ENCODE peak calls at places on chromosomes 12 and 14, in four cellular contexts. W, Q, N and J are unnamed samples.

GRCh38 chr12:54294914-54295566 is 5.8 kb downstream of the NFE2 start:
- DNase-seq in N (no peak), W (no peak), Q (no peak), J (no peak)

GRCh38 chr12:49349266-49349665 is 2.6 kb downstream of the DNAJC22 start:
- DNase-seq in N (no peak), W (no peak), Q (no peak), J (no peak)

GRCh38 chr12:130198663-130199060 is 36.4 kb downstream of the FZD10 start:
- DNase-seq in Q (no peak), W (no peak), N (no peak), J (no peak)

GRCh38 chr12:22321620-22322019 is 12.9 kb downstream of the ST8SIA1 start:
- DNase-seq in N (no peak), W (no peak), Q (no peak), J (no peak)

GRCh38 chr14:55104051-55104954 is 24.7 kb upstream of the LGALS3 start:
- DNase-seq in N (peak; percentile 18), W (no peak), Q (no peak), J (no peak)

GRCh38 chr12:123034865-123035264 is 54.4 kb downstream of the ARL6IP4 start:
- DNase-seq in N (peak; percentile 27), Q (no peak), W (no peak), J (no peak)

GRCh38 chr12:19273482-19274330 is 144.2 kb downstream of the PLEKHA5 start:
- DNase-seq in W (no peak), Q (peak; percentile 82), N (peak; percentile 21), J (no peak)

GRCh38 chr14:21995332-21995731 is 321.7 kb upstream of the OR4E1 start:
- DNase-seq in Q (no peak), W (no peak), N (no peak), J (no peak)

GRCh38 chr12:132617135-132617701 is 1.4 kb upstream of the P2RX2 start:
- DNase-seq in W (no peak), Q (no peak), N (no peak), J (no peak)

GRCh38 chr12:5593056-5593455 is 161.1 kb downstream of the NTF3 start:
- DNase-seq in Q (no peak), W (no peak), N (no peak), J (no peak)

DNA sequence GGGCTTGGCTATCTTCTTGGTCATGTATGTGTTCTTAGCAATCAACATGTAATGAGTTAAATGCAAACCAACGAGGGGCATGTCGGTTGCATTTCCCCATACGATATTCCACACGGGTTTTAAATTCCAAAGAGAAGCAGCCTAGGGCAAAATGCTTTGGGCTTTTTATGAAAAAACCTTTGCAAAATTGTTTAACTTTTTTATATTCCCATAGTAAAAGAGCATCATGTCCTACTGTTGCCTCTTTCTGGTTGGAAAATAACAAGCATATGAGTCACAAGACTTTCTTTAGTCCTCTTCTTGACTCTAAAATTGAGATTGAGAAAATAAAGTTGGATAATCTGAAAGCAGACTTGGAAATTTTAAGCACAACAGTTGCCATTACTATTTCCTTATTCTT is 3.8 kb upstream of the DIO2 start:
- DNase-seq in N (no peak), Q (no peak), W (no peak), J (no peak)
- H3K9ac ChIP-seq in N (no peak overlapping the region), Q (no peak overlapping the region), W (no peak overlapping the region), J (no peak overlapping the region)

GRCh38 chr12:121139301-121139700 is 6.6 kb downstream of the P2RX7 start:
- DNase-seq in N (no peak), W (no peak), Q (no peak), J (no peak)
- TF ChIP-seq SRF in N (no peak), W (no peak), Q (no peak), J (no peak)

GRCh38 chr14:77296906-77297305 is 23.8 kb downstream of the POMT2 start:
- DNase-seq in W (no peak), Q (no peak), N (no peak), J (no peak)
- TF ChIP-seq EGR1 in W (no peak), Q (no peak), N (no peak), J (no peak)

GRCh38 chr12:117968826-117969659 is at the start of gene KSR2:
- DNase-seq in Q (peak; percentile 81), W (peak; percentile 69), N (peak; percentile 18), J (no peak)
- H3K9ac ChIP-seq in Q (peak within 1 kb of the TSS; percentile 83), W (peak within 1 kb of the TSS; percentile 46), N (no peak within 1 kb of the TSS), J (peak within 1 kb of the TSS; percentile 38)

GRCh38 chr14:60094306-60094897 is 2.7 kb downstream of the PCNX4 start:
- DNase-seq in W (peak; percentile 19), N (peak; percentile 44), Q (no peak), J (no peak)

GRCh38 chr14:60093606-60094005 is 1.9 kb downstream of the PCNX4 start:
- DNase-seq in N (no peak), Q (no peak), W (no peak), J (no peak)

GRCh38 chr14:60093088-60093487 is 1.4 kb downstream of the PCNX4 start:
- DNase-seq in N (no peak), Q (no peak), W (no peak), J (no peak)

GRCh38 chr14:60097974-60098373 is 6.3 kb downstream of the PCNX4 start:
- DNase-seq in N (no peak), W (no peak), Q (no peak), J (no peak)

GRCh38 chr14:60095781-60096450 is 4.2 kb downstream of the PCNX4 start:
- DNase-seq in W (no peak), N (no peak), Q (no peak), J (no peak)
- TF ChIP-seq SRF in W (no peak), N (no peak), Q (no peak), J (no peak)

GRCh38 chr14:98189521-98189920 is 1082.5 kb downstream of the BCL11B start:
- DNase-seq in W (no peak), N (no peak), Q (no peak), J (no peak)

GRCh38 chr14:98185036-98185435 is 1087.0 kb downstream of the BCL11B start:
- DNase-seq in W (no peak), N (no peak), Q (no peak), J (no peak)

GRCh38 chr14:98189077-98189476 is 1082.9 kb downstream of the BCL11B start:
- DNase-seq in Q (no peak), W (no peak), N (no peak), J (no peak)

GRCh38 chr14:98186140-98186539 is 1085.9 kb downstream of the BCL11B start:
- DNase-seq in W (no peak), N (no peak), Q (no peak), J (no peak)

DNA sequence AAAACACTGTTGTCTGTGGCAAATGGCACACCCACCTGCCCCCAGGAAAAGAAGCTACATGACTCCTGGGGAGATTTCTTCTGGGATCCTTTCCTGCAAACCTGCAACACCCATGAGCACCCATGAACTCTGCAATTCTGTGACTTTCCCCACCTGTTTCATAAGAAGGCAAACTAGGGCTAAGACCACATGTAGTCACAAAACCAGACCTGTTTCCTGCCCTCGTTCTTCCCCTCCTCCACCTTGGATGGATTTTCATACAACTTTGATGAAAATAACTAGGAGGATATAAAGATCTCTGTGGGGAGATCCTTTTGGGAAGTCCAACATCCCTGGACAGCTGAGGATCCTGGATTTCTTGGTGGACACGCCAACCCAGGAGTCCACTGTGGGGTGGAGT is 1084.7 kb downstream of the BCL11B start:
- DNase-seq in N (no peak), Q (no peak), W (no peak), J (no peak)
- TF ChIP-seq EGR1 in N (no peak), Q (no peak), W (no peak), J (no peak)

DNA sequence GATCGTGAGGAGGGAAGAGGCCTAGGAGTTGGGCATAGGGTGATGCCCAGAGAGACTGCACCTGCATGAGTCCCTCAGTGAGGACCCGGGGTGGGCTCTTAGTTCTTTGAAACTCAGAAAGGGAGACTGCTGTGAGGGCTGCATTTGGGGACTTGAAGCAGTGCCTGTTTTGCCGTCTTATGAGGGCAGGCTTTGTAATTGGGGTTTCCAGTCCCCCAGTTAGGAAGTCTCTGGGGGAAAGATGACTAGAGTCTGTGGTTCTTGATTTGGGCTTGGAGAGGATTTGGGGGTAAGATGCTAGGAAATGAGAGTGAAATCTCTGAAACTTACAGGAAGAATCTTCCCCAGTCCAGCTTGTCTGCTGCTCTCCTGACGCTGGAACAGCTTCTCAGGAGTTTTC is 99.6 kb downstream of the ARF6 start:
- DNase-seq in N (no peak), W (no peak), Q (no peak), J (peak; percentile 5)
- H3K9ac ChIP-seq in N (no peak overlapping the region), W (no peak overlapping the region), Q (peak overlapping the region; percentile 33), J (peak overlapping the region; percentile 26)

GRCh38 chr14:67620217-67620789 is 583 bp downstream of the ARG2 start:
- DNase-seq in W (no peak), Q (no peak), N (peak; percentile 18), J (no peak)
- TF ChIP-seq SRF in W (no peak), Q (no peak), N (no peak), J (no peak)